ENCODE peak calls at places on chromosomes 16 and 17, in seven cellular contexts. U is cardiac fibroblast, K is dorsolateral prefrontal cortex, O is stomach, Q is ovary, B is MCF 10A, P is cardiac muscle cell. F is an unnamed sample.

GRCh38 chr17:79915850-79916430 is 76.7 kb upstream of the CBX4 start:
- DNase-seq in B (peak), U (peak), Q (no peak), P (peak), O (peak), K (peak), F (no peak)

GRCh38 chr16:89314858-89315257 is 97.4 kb downstream of the ZNF778 start:
- DNase-seq in Q (no peak), K (no peak), B (no peak), U (no peak), P (no peak), O (no peak), F (no peak)

GRCh38 chr17:9132291-9132690 is 111.0 kb downstream of the NTN1 start:
- DNase-seq in B (no peak), U (no peak), K (no peak), Q (no peak), P (no peak), O (no peak), F (no peak)

GRCh38 chr17:74332017-74332650 is 6.1 kb downstream of the KIF19 start:
- DNase-seq in U (no peak), K (no peak), O (no peak), Q (no peak), P (no peak), B (no peak), F (no peak)

GRCh38 chr17:83079340-83079747 is at the start of gene METRNL:
- DNase-seq in B (peak), O (peak), P (peak), K (peak), Q (peak), U (peak), F (peak)

GRCh38 chr17:79466562-79467350 is 144.1 kb downstream of the RBFOX3 start:
- DNase-seq in B (no peak), O (no peak), Q (no peak), K (no peak), U (no peak), P (no peak), F (no peak)

GRCh38 chr17:57549996-57550395 is 195.1 kb downstream of the CCDC182 start:
- DNase-seq in U (no peak), K (no peak), Q (no peak), B (no peak), P (no peak), O (no peak), F (peak)

GRCh38 chr16:46918905-46919792 is 35.0 kb downstream of the GPT2 start:
- DNase-seq in P (no peak), Q (no peak), U (no peak), B (no peak), O (peak), K (no peak), F (no peak)

GRCh38 chr17:1937461-1937860 is 87.7 kb downstream of the RTN4RL1 start:
- DNase-seq in Q (no peak), K (no peak), B (no peak), O (no peak), P (no peak), U (no peak), F (no peak)

GRCh38 chr17:27666831-27667560 is 36.0 kb downstream of the LGALS9 start:
- DNase-seq in U (no peak), Q (no peak), P (no peak), B (no peak), O (no peak), K (no peak), F (no peak)

GRCh38 chr17:28896491-28896883 is 1.0 kb downstream of the FLOT2 start:
- DNase-seq in B (peak), U (no peak), K (no peak), P (no peak), O (no peak), Q (no peak), F (no peak)

GRCh38 chr17:12983986-12984932 is 33.6 kb downstream of the ELAC2 start:
- DNase-seq in Q (peak), B (peak), U (peak), P (no peak), O (no peak), K (no peak), F (peak)

GRCh38 chr17:48647103-48647963 is 21.2 kb upstream of the HOXB9 start:
- DNase-seq in Q (no peak), U (no peak), O (no peak), B (no peak), K (no peak), P (no peak), F (no peak)

GRCh38 chr17:28549274-28550132 is 2.9 kb downstream of the UNC119 start:
- DNase-seq in B (no peak), P (no peak), K (no peak), O (no peak), U (no peak), Q (no peak), F (no peak)

GRCh38 chr17:57515662-57516211 is 229.4 kb downstream of the CCDC182 start:
- DNase-seq in P (no peak), U (peak), K (no peak), B (no peak), O (no peak), Q (no peak), F (no peak)

GRCh38 chr17:71793550-71793949 is 327.3 kb upstream of the SOX9 start:
- DNase-seq in O (no peak), K (no peak), U (peak), Q (no peak), P (no peak), B (no peak), F (no peak)

GRCh38 chr16:30896203-30896889 is at the start of gene CTF1:
- DNase-seq in P (peak), K (no peak), O (peak), Q (peak), B (peak), U (peak), F (peak)

GRCh38 chr16:9797306-9797705 is 384.9 kb downstream of the GRIN2A start:
- DNase-seq in O (no peak), Q (no peak), U (peak), K (no peak), P (no peak), B (no peak), F (no peak)

GRCh38 chr17:82943339-82943738 is 103.5 kb upstream of the ZNF750 start:
- DNase-seq in P (no peak), K (no peak), B (no peak), Q (peak), O (no peak), U (no peak), F (no peak)

GRCh38 chr16:17134586-17134985 is 336.2 kb downstream of the XYLT1 start:
- DNase-seq in Q (no peak), U (no peak), K (no peak), P (no peak), O (no peak), B (no peak), F (no peak)

GRCh38 chr16:48050871-48051270 is 104.9 kb downstream of the ABCC12 start:
- DNase-seq in B (no peak), O (no peak), K (no peak), P (no peak), U (no peak), Q (no peak), F (no peak)

GRCh38 chr16:46972429-46972970 is 974 bp downstream of the DNAJA2 start:
- DNase-seq in P (peak), O (no peak), K (no peak), Q (no peak), U (peak), B (peak), F (peak)

GRCh38 chr16:89596957-89597644 is 16.3 kb upstream of the DPEP1 start:
- DNase-seq in O (no peak), K (no peak), U (no peak), B (no peak), P (no peak), Q (no peak), F (no peak)

GRCh38 chr17:39628655-39629493 is 2.1 kb downstream of the PPP1R1B start:
- DNase-seq in Q (no peak), P (no peak), U (no peak), B (no peak), O (peak), K (no peak), F (no peak)

GRCh38 chr17:17783121-17783824 is 53.5 kb downstream of the SREBF1 start:
- DNase-seq in B (peak), K (no peak), O (peak), P (peak), U (peak), Q (peak), F (peak)
- TF ChIP-seq CTCF in B (peak), K (peak), O (no peak), P (no peak), U (no peak), Q (peak), F (no peak)

DNA sequence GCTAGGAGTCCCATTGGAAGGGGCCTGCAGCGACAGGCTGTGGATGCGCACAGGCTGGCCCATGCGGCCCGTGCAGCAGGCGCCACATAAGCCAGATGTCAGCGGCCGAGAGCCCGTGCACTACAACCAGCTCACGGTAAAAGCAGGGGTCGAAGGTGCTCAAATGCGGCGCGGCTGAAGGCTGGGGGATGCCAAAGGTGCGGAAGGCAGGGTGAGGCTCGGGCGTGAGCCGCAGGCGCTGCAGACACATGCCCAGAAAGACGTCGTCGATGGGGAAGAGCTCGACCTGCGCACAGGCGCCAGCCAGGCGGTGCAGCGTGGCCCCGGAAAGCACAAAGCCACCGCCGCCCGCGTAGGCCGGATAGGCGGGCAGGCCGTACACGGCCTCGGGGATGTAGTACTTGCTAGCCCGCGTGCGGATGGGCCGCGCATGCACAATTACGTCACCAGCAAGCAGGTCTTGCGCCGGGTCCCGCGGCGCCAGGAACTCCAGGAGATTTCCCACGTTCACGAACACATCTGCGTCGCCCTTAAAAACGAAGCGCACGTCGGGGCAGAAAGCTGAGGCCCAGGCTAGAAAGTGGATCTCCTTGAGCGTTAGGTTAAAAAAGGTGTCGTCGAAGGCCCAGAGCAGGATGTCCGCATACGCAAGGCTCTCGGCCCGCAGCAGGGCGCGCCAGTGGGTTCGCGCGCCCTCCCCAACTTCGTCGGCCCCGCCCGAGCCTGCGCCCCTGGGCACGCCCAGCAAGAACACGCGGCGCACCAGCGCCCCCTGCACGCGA is 1.3 kb downstream of the B3GNT9 start:
- DNase-seq in Q (peak), B (no peak), U (no peak), P (no peak), O (no peak), K (no peak), F (no peak)
- TF ChIP-seq CTCF in Q (no peak), B (no peak), U (no peak), P (no peak), O (no peak), K (no peak), F (no peak)

GRCh38 chr16:77590707-77591106 is 131.6 kb upstream of the NUDT7 start:
- DNase-seq in K (no peak), U (no peak), Q (no peak), B (no peak), O (no peak), P (no peak), F (no peak)
- TF ChIP-seq CTCF in K (no peak), U (no peak), Q (no peak), B (no peak), O (no peak), P (no peak), F (no peak)

DNA sequence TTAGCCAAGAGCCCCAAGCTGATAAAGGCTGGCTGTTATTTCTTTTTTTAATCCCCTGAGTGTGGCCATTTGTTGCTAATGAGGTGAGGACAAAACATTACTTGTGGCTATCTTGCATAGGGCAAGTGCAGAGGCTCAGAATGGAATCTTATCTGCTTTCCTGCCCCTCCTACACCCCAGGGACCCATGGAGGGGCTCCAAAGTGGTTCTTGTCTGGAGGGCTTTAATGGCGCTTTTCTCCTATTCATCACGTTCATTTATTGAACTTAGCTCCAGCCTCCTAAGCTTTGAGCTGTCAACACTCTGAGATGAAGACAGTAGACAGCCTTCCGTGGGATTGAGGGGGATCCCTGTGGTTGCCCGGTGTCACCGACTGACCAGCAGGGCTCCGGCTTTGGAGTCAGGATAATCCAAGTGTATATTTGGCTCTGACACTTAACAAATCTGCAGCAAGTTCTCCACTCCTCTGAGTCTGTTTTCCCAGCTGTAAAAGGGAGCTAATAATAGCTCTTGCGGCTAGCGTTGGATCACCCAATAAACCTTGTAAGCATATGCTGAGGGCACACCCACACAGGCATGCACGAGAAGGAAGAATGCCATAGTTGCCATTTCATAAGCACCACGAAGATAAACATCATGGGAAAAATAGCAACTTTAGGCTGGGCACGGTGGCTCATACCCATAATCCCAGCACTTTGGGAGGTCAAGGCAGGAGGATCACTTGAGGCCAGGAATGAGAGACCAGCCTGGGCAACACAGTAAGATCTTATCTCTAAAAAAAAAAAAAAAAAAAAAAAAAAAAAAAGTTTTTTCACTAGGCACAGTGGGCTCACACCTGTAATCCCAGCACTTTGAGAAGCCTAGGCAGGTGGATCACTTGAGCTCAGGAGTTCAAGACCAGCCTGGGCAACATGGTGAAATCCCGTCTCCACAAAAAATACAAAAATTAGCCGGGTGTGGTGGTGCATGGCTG is 44.8 kb downstream of the MYH11 start:
- DNase-seq in B (peak), U (peak), O (peak), K (no peak), Q (no peak), P (peak), F (peak)
- TF ChIP-seq CTCF in B (no peak), U (no peak), O (no peak), K (no peak), Q (no peak), P (no peak), F (no peak)

GRCh38 chr17:44095647-44096496 is 25.3 kb downstream of the G6PC3 start:
- DNase-seq in O (no peak), K (peak), Q (peak), P (peak), U (peak), B (peak), F (peak)
- TF ChIP-seq CTCF in O (no peak), K (no peak), Q (peak), P (peak), U (peak), B (no peak), F (no peak)

DNA sequence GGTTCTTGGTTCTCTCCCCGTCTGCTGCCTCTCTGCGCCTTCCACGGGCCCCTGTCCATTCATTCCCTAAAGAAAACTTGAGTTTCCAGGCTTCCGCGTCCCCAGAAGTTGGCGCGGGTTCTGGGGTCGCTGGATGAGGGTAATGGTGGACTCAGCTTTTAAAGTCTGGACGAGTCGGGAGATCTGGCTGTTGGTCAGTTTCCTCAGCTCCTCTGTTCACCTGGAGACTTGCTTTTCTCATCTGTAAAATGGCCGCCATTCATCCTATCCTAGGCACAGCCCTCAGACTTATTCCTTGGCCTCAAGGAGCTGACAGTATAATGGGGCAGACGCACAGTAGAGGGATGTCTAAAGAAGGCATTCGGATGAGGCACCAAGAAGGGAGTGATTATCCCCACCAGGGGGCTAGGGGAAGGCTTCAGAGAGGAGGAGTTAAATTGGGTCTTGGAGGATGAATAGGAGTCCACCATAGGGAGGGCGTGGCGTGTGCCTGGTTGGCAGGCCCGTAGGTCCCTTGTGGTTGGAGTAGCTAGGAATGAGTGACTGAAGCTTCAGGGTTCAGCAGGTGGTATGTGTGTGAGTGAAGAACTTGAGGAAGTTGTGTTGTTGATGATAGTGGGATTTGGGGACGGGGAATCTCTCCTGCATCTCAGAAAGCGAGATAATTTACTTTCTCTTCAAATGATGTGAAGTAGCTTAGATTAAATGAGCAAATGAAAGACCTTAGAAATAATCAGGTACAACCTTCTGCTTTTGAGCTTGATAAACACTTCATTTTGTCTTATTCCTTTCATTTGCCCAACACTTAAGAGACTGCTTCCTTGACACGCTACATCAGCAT is 655 bp downstream of the VPS35L start:
- DNase-seq in B (peak), O (no peak), Q (peak), K (no peak), U (peak), P (peak), F (peak)
- TF ChIP-seq CTCF in B (no peak), O (no peak), Q (no peak), K (no peak), U (peak), P (peak), F (no peak)